ENCODE peak calls at places on chromosomes 6 and 20, in seven cellular contexts. One of them, this sample, is unnamed. For H3K9me3, the result is how much of the 10 kb centered on the place peaks cover.

GRCh38 chr20:62156592-62157386 is 13.2 kb downstream of the SS18L1 start:
- DNase-seq in pancreas: peak
- DNase-seq in A673: peak
- DNase-seq in HCT116: peak
- DNase-seq in hepatocyte: peak
- DNase-seq in CD8-positive, alpha-beta memory T cell: peak
- DNase-seq in CD8-positive, alpha-beta T cell: peak
- DNase-seq in this sample: peak

GRCh38 chr6:141313986-141314385 is 818.7 kb upstream of the GJE1 start:
- DNase-seq in CD8-positive, alpha-beta T cell: no peak
- DNase-seq in A673: no peak
- DNase-seq in HCT116: no peak
- DNase-seq in pancreas: no peak
- DNase-seq in CD8-positive, alpha-beta memory T cell: no peak
- DNase-seq in hepatocyte: no peak
- DNase-seq in this sample: no peak

GRCh38 chr6:113630738-113631535 is 226.2 kb upstream of the MARCKS start:
- DNase-seq in pancreas: no peak
- DNase-seq in CD8-positive, alpha-beta T cell: no peak
- DNase-seq in CD8-positive, alpha-beta memory T cell: no peak
- DNase-seq in A673: no peak
- DNase-seq in HCT116: no peak
- DNase-seq in hepatocyte: peak
- DNase-seq in this sample: no peak

GRCh38 chr20:48797275-48797825 is 30.4 kb downstream of the PREX1 start:
- DNase-seq in hepatocyte: no peak
- DNase-seq in HCT116: no peak
- DNase-seq in A673: no peak
- DNase-seq in CD8-positive, alpha-beta memory T cell: no peak
- DNase-seq in pancreas: no peak
- DNase-seq in CD8-positive, alpha-beta T cell: no peak
- DNase-seq in this sample: no peak

GRCh38 chr6:24991748-24992467 is 56.1 kb upstream of the RIPOR2 start:
- DNase-seq in CD8-positive, alpha-beta T cell: peak
- DNase-seq in HCT116: peak
- DNase-seq in A673: peak
- DNase-seq in CD8-positive, alpha-beta memory T cell: peak
- DNase-seq in hepatocyte: peak
- DNase-seq in pancreas: peak
- DNase-seq in this sample: peak

GRCh38 chr6:99016355-99016754 is 68.6 kb upstream of the FBXL4 start:
- DNase-seq in CD8-positive, alpha-beta memory T cell: no peak
- DNase-seq in A673: no peak
- DNase-seq in hepatocyte: no peak
- DNase-seq in HCT116: no peak
- DNase-seq in CD8-positive, alpha-beta T cell: no peak
- DNase-seq in pancreas: no peak
- DNase-seq in this sample: no peak

GRCh38 chr6:76174722-76175121 is 102.3 kb upstream of the IMPG1 start:
- DNase-seq in HCT116: no peak
- DNase-seq in CD8-positive, alpha-beta T cell: no peak
- DNase-seq in CD8-positive, alpha-beta memory T cell: no peak
- DNase-seq in pancreas: no peak
- DNase-seq in hepatocyte: no peak
- DNase-seq in A673: no peak
- DNase-seq in this sample: no peak

GRCh38 chr6:169587992-169588391 is 113.8 kb downstream of the WDR27 start:
- DNase-seq in HCT116: no peak
- DNase-seq in CD8-positive, alpha-beta T cell: no peak
- DNase-seq in CD8-positive, alpha-beta memory T cell: no peak
- DNase-seq in A673: no peak
- DNase-seq in hepatocyte: no peak
- DNase-seq in pancreas: no peak
- DNase-seq in this sample: no peak

GRCh38 chr6:157716553-157716952 is 106.5 kb upstream of the SNX9 start:
- DNase-seq in CD8-positive, alpha-beta T cell: no peak
- DNase-seq in HCT116: no peak
- DNase-seq in pancreas: no peak
- DNase-seq in CD8-positive, alpha-beta memory T cell: no peak
- DNase-seq in hepatocyte: no peak
- DNase-seq in A673: no peak
- DNase-seq in this sample: no peak

GRCh38 chr20:31485450-31486339 is 10.6 kb downstream of the REM1 start:
- DNase-seq in pancreas: peak
- DNase-seq in A673: no peak
- DNase-seq in CD8-positive, alpha-beta memory T cell: no peak
- DNase-seq in hepatocyte: peak
- DNase-seq in HCT116: no peak
- DNase-seq in CD8-positive, alpha-beta T cell: no peak
- DNase-seq in this sample: peak

GRCh38 chr6:126094411-126094810 is 108.1 kb downstream of the TRMT11 start:
- DNase-seq in A673: no peak
- DNase-seq in CD8-positive, alpha-beta T cell: no peak
- DNase-seq in HCT116: no peak
- DNase-seq in hepatocyte: no peak
- DNase-seq in CD8-positive, alpha-beta memory T cell: no peak
- DNase-seq in pancreas: no peak
- DNase-seq in this sample: no peak

GRCh38 chr6:169793408-169793807 is 42.0 kb downstream of the ERMARD start:
- DNase-seq in hepatocyte: no peak
- DNase-seq in HCT116: no peak
- DNase-seq in CD8-positive, alpha-beta T cell: no peak
- DNase-seq in CD8-positive, alpha-beta memory T cell: no peak
- DNase-seq in pancreas: no peak
- DNase-seq in A673: no peak
- DNase-seq in this sample: no peak

GRCh38 chr6:75691012-75691411 is 58.0 kb upstream of the MYO6 start:
- DNase-seq in CD8-positive, alpha-beta memory T cell: no peak
- DNase-seq in A673: no peak
- DNase-seq in pancreas: no peak
- DNase-seq in HCT116: peak
- DNase-seq in CD8-positive, alpha-beta T cell: no peak
- DNase-seq in hepatocyte: no peak
- DNase-seq in this sample: no peak

GRCh38 chr6:111758608-111759293 is 114.5 kb downstream of the FYN start:
- DNase-seq in hepatocyte: no peak
- DNase-seq in pancreas: no peak
- DNase-seq in A673: no peak
- DNase-seq in CD8-positive, alpha-beta T cell: no peak
- DNase-seq in CD8-positive, alpha-beta memory T cell: peak
- DNase-seq in HCT116: no peak
- DNase-seq in this sample: no peak

GRCh38 chr20:49230021-49230420 is 10.8 kb downstream of the DDX27 start:
- DNase-seq in CD8-positive, alpha-beta memory T cell: no peak
- DNase-seq in HCT116: no peak
- DNase-seq in A673: no peak
- DNase-seq in pancreas: no peak
- DNase-seq in hepatocyte: no peak
- DNase-seq in CD8-positive, alpha-beta T cell: no peak
- DNase-seq in this sample: no peak

GRCh38 chr6:10409766-10410209 is 5.1 kb downstream of the TFAP2A start:
- DNase-seq in A673: no peak
- DNase-seq in CD8-positive, alpha-beta memory T cell: no peak
- DNase-seq in pancreas: no peak
- DNase-seq in HCT116: no peak
- DNase-seq in hepatocyte: no peak
- DNase-seq in CD8-positive, alpha-beta T cell: no peak
- DNase-seq in this sample: no peak

GRCh38 chr6:126880926-126881325 is 237.5 kb upstream of the RSPO3 start:
- DNase-seq in hepatocyte: no peak
- DNase-seq in pancreas: no peak
- DNase-seq in CD8-positive, alpha-beta T cell: no peak
- DNase-seq in HCT116: no peak
- DNase-seq in A673: peak
- DNase-seq in CD8-positive, alpha-beta memory T cell: no peak
- DNase-seq in this sample: no peak

GRCh38 chr20:50958733-50959542 is at the start of gene MOCS3:
- DNase-seq in CD8-positive, alpha-beta T cell: peak
- DNase-seq in pancreas: peak
- DNase-seq in hepatocyte: peak
- DNase-seq in A673: peak
- DNase-seq in CD8-positive, alpha-beta memory T cell: no peak
- DNase-seq in HCT116: peak
- DNase-seq in this sample: peak

GRCh38 chr6:12955996-12956395 is 239.4 kb downstream of the PHACTR1 start:
- DNase-seq in pancreas: no peak
- DNase-seq in hepatocyte: no peak
- DNase-seq in CD8-positive, alpha-beta T cell: no peak
- DNase-seq in A673: no peak
- DNase-seq in CD8-positive, alpha-beta memory T cell: no peak
- DNase-seq in HCT116: no peak
- DNase-seq in this sample: no peak

GRCh38 chr6:42783876-42784738 is 2.3 kb downstream of the BICRAL start:
- DNase-seq in A673: peak
- DNase-seq in CD8-positive, alpha-beta memory T cell: peak
- DNase-seq in hepatocyte: no peak
- DNase-seq in HCT116: no peak
- DNase-seq in CD8-positive, alpha-beta T cell: no peak
- DNase-seq in pancreas: no peak
- DNase-seq in this sample: no peak

GRCh38 chr20:24950128-24950835 is 1.2 kb downstream of the CST7 start:
- DNase-seq in CD8-positive, alpha-beta memory T cell: no peak
- DNase-seq in A673: no peak
- DNase-seq in pancreas: no peak
- DNase-seq in CD8-positive, alpha-beta T cell: no peak
- DNase-seq in HCT116: no peak
- DNase-seq in hepatocyte: no peak
- DNase-seq in this sample: no peak

GRCh38 chr6:146311079-146311478 is 232.6 kb upstream of the RAB32 start:
- DNase-seq in CD8-positive, alpha-beta T cell: no peak
- DNase-seq in CD8-positive, alpha-beta memory T cell: no peak
- DNase-seq in HCT116: no peak
- DNase-seq in A673: no peak
- DNase-seq in pancreas: no peak
- DNase-seq in hepatocyte: no peak
- DNase-seq in this sample: no peak

GRCh38 chr6:94377835-94378234 is 958.5 kb upstream of the EPHA7 start:
- DNase-seq in HCT116: no peak
- DNase-seq in CD8-positive, alpha-beta memory T cell: no peak
- DNase-seq in A673: no peak
- DNase-seq in CD8-positive, alpha-beta T cell: no peak
- DNase-seq in pancreas: no peak
- DNase-seq in hepatocyte: no peak
- DNase-seq in this sample: no peak

GRCh38 chr6:113645576-113645970 is 211.6 kb upstream of the MARCKS start:
- DNase-seq in A673: no peak
- DNase-seq in CD8-positive, alpha-beta T cell: no peak
- DNase-seq in HCT116: no peak
- DNase-seq in CD8-positive, alpha-beta memory T cell: no peak
- DNase-seq in hepatocyte: peak
- DNase-seq in pancreas: no peak
- DNase-seq in this sample: no peak

GRCh38 chr20:58647814-58648501 is 3.1 kb upstream of the STX16 start:
- DNase-seq in hepatocyte: no peak
- DNase-seq in CD8-positive, alpha-beta memory T cell: no peak
- DNase-seq in A673: no peak
- DNase-seq in CD8-positive, alpha-beta T cell: no peak
- DNase-seq in HCT116: no peak
- DNase-seq in pancreas: no peak
- DNase-seq in this sample: no peak

DNA sequence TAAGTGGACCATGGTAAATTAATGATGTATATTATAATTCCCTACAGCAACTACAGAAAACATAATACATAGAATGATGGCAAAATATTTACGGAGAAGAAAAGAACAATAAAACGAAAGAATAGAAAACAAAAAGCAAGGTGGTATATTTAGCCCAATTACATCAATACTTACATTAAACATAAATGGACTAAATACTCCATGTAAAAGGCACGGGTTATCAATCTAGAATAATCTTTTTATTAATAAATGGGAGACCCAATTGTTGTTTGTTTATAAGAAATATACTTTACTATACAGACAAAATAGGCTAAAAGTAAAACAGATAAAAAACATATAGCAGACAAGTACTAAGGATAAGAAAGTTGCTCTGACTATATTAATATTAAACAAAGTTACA is 137.2 kb downstream of the TASP1 start:
- DNase-seq in pancreas: no peak
- DNase-seq in CD8-positive, alpha-beta memory T cell: no peak
- DNase-seq in CD8-positive, alpha-beta T cell: no peak
- DNase-seq in hepatocyte: no peak
- DNase-seq in A673: no peak
- DNase-seq in HCT116: no peak
- DNase-seq in this sample: no peak
- H3K9me3 ChIP-seq in pancreas: under half
- H3K9me3 ChIP-seq in CD8-positive, alpha-beta memory T cell: under half
- H3K9me3 ChIP-seq in CD8-positive, alpha-beta T cell: under half
- H3K9me3 ChIP-seq in hepatocyte: under half
- H3K9me3 ChIP-seq in A673: under half
- H3K9me3 ChIP-seq in HCT116: under half
- H3K9me3 ChIP-seq in this sample: under half

GRCh38 chr6:23246901-23247300 is 677.5 kb downstream of the HDGFL1 start:
- DNase-seq in pancreas: no peak
- DNase-seq in CD8-positive, alpha-beta memory T cell: no peak
- DNase-seq in CD8-positive, alpha-beta T cell: no peak
- DNase-seq in HCT116: no peak
- DNase-seq in A673: no peak
- DNase-seq in hepatocyte: no peak
- DNase-seq in this sample: no peak
- H3K9me3 ChIP-seq in pancreas: under half
- H3K9me3 ChIP-seq in CD8-positive, alpha-beta memory T cell: under half
- H3K9me3 ChIP-seq in CD8-positive, alpha-beta T cell: under half
- H3K9me3 ChIP-seq in HCT116: under half
- H3K9me3 ChIP-seq in A673: under half
- H3K9me3 ChIP-seq in hepatocyte: under half
- H3K9me3 ChIP-seq in this sample: under half

DNA sequence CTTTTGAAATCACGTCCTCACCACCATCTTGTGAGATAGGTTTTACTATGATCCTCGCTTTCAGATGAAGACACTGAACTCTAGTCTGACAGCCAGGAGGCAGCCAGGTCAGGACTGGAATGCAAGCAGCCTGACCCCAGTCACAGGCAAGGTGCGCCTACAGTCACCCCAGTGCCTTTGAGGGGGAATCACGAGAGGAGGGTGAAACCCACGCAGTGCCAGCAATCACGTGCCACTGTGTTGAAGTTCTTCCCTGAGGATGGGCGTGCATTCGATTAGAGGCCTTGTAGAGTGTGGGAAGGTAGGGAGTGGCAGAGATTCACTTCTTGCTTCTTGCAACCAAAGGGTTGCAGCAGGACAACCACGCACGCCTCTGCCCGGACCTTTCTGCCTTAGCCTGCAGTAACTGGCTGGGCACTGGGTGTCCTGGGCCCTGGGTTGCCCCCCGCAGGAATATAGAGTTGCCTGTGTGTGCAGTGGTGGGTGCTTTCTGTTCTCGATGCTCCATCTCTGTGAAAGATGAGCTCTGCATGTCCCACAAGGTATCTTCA is 33.7 kb upstream of the IRF4 start:
- DNase-seq in CD8-positive, alpha-beta memory T cell: no peak
- DNase-seq in pancreas: no peak
- DNase-seq in HCT116: no peak
- DNase-seq in hepatocyte: no peak
- DNase-seq in CD8-positive, alpha-beta T cell: no peak
- DNase-seq in A673: no peak
- DNase-seq in this sample: no peak
- H3K9me3 ChIP-seq in CD8-positive, alpha-beta memory T cell: under half
- H3K9me3 ChIP-seq in pancreas: under half
- H3K9me3 ChIP-seq in HCT116: under half
- H3K9me3 ChIP-seq in hepatocyte: under half
- H3K9me3 ChIP-seq in CD8-positive, alpha-beta T cell: under half
- H3K9me3 ChIP-seq in A673: under half
- H3K9me3 ChIP-seq in this sample: under half

GRCh38 chr6:27358786-27359185 is 29.8 kb upstream of the ZNF391 start:
- DNase-seq in HCT116: no peak
- DNase-seq in pancreas: no peak
- DNase-seq in CD8-positive, alpha-beta memory T cell: no peak
- DNase-seq in A673: no peak
- DNase-seq in CD8-positive, alpha-beta T cell: no peak
- DNase-seq in hepatocyte: no peak
- DNase-seq in this sample: no peak
- H3K9me3 ChIP-seq in HCT116: under half
- H3K9me3 ChIP-seq in pancreas: under half
- H3K9me3 ChIP-seq in CD8-positive, alpha-beta memory T cell: under half
- H3K9me3 ChIP-seq in A673: under half
- H3K9me3 ChIP-seq in CD8-positive, alpha-beta T cell: under half
- H3K9me3 ChIP-seq in hepatocyte: under half
- H3K9me3 ChIP-seq in this sample: under half

This sample was measured in uterus.